ENCODE peak calls at places on chromosome 14, in five cellular contexts. L is SK-MEL-5, O is adipocyte, N is NCI-H1694 treated with DMSO at 0.1 percent for 48 hours, Y is retina. D is an unnamed sample.

GRCh38 chr14:68663385-68664076 is 129.3 kb downstream of the ZFP36L1 start:
- DNase-seq in L (no peak), O (peak), N (no peak), Y (no peak), D (no peak)

GRCh38 chr14:54722791-54723432 is 156.0 kb downstream of the SAMD4A start:
- DNase-seq in L (peak), O (peak), N (peak), Y (no peak), D (no peak)

GRCh38 chr14:104471114-104471513 is 108.5 kb upstream of the C14orf180 start:
- DNase-seq in L (no peak), O (no peak), N (no peak), Y (no peak), D (no peak)

GRCh38 chr14:59484611-59485174 is 376 bp downstream of the JKAMP start:
- DNase-seq in L (peak), O (no peak), N (peak), Y (no peak), D (no peak)

GRCh38 chr14:53494587-53494986 is 341.5 kb upstream of the DDHD1 start:
- DNase-seq in L (no peak), O (peak), N (no peak), Y (no peak), D (no peak)

GRCh38 chr14:54175298-54175942 is 218.8 kb upstream of the BMP4 start:
- DNase-seq in L (peak), O (peak), N (peak), Y (peak), D (no peak)

GRCh38 chr14:85248881-85249635 is 280.9 kb upstream of the FLRT2 start:
- DNase-seq in L (no peak), O (peak), N (no peak), Y (no peak), D (no peak)

GRCh38 chr14:21846227-21846885 is 172.7 kb upstream of the OR4E1 start:
- DNase-seq in L (peak), O (no peak), N (peak), Y (no peak), D (no peak)

GRCh38 chr14:20662968-20663731 is 21.2 kb upstream of the RNASE4 start:
- DNase-seq in L (peak), O (peak), N (peak), Y (peak), D (peak)

GRCh38 chr14:105187935-105188524 is 6.9 kb upstream of the NUDT14 start:
- DNase-seq in L (peak), O (no peak), N (no peak), Y (no peak), D (no peak)

GRCh38 chr14:30177776-30178175 is 250.1 kb upstream of the PRKD1 start:
- DNase-seq in L (no peak), O (peak), N (no peak), Y (no peak), D (no peak)

GRCh38 chr14:104387000-104387384 is 192.6 kb upstream of the C14orf180 start:
- DNase-seq in L (no peak), O (no peak), N (peak), Y (no peak), D (no peak)

GRCh38 chr14:93764211-93764659 is 24.1 kb downstream of the PRIMA1 start:
- DNase-seq in L (no peak), O (peak), N (no peak), Y (no peak), D (no peak)

GRCh38 chr14:100540926-100541620 is 46.1 kb downstream of the BEGAIN start:
- DNase-seq in L (no peak), O (no peak), N (no peak), Y (no peak), D (no peak)

GRCh38 chr14:58060898-58061297 is 91.1 kb downstream of the ARMH4 start:
- DNase-seq in L (no peak), O (no peak), N (no peak), Y (no peak), D (no peak)

GRCh38 chr14:51711505-51711904 is 59.8 kb downstream of the FRMD6 start:
- DNase-seq in L (no peak), O (no peak), N (no peak), Y (no peak), D (no peak)

GRCh38 chr14:95915326-95915725 is 38.7 kb downstream of the TUNAR start:
- DNase-seq in L (no peak), O (no peak), N (no peak), Y (no peak), D (no peak)

GRCh38 chr14:103247169-103247606 is 86.8 kb upstream of the EIF5 start:
- DNase-seq in L (no peak), O (no peak), N (no peak), Y (no peak), D (no peak)